ENCODE peak calls at places on chromosomes 6 and 20, in nine cellular contexts. A, K, H, D, X, B, M, I and S are unnamed samples.

GRCh38 chr20:4603724-4604123 is 118.0 kb upstream of the PRND start:
- DNase-seq in B (peak; percentile 13), K (no peak), A (no peak), D (no peak), H (no peak), X (no peak), I (no peak), M (no peak), S (no peak)

GRCh38 chr6:139124887-139125672 is 9.8 kb upstream of the HECA start:
- DNase-seq in X (peak; percentile 38), B (peak; percentile 90), I (no peak), M (no peak), H (no peak), D (peak; percentile 57), K (no peak), A (peak; percentile 92), S (peak; percentile 91)

GRCh38 chr6:80182291-80182690 is 75.8 kb downstream of the BCKDHB start:
- DNase-seq in M (no peak), I (no peak), K (no peak), A (no peak), B (peak; percentile 54), X (no peak), D (peak; percentile 54), H (no peak), S (no peak)

GRCh38 chr20:38049800-38050199 is 16.3 kb downstream of the RPRD1B start:
- DNase-seq in H (no peak), A (no peak), D (peak; percentile 80), I (no peak), M (no peak), K (no peak), X (no peak), B (peak; percentile 82), S (no peak)

GRCh38 chr6:138577151-138577915 is 78.0 kb upstream of the NHSL1 start:
- DNase-seq in A (no peak), H (peak; percentile 23), M (no peak), I (no peak), K (no peak), X (no peak), D (peak; percentile 35), B (no peak), S (no peak)

GRCh38 chr6:57173056-57173885 is 1.1 kb downstream of the BAG2 start:
- DNase-seq in K (no peak), D (peak; percentile 45), H (no peak), B (peak; percentile 46), I (no peak), X (no peak), M (no peak), A (peak; percentile 62), S (peak; percentile 20)

GRCh38 chr6:3535716-3536435 is 79.0 kb upstream of the SLC22A23 start:
- DNase-seq in B (no peak), K (no peak), M (no peak), H (no peak), X (no peak), D (no peak), A (no peak), I (no peak), S (no peak)

GRCh38 chr20:51159303-51159702 is 136.4 kb upstream of the KCNG1 start:
- DNase-seq in M (no peak), I (peak; percentile 51), K (no peak), H (no peak), A (no peak), D (no peak), B (no peak), X (no peak), S (no peak)

GRCh38 chr6:156971153-156971882 is 194.1 kb downstream of the ARID1B start:
- DNase-seq in A (no peak), B (no peak), M (no peak), K (no peak), X (no peak), I (no peak), H (no peak), D (no peak), S (peak; percentile 28)

GRCh38 chr6:467671-468082 is 76.1 kb downstream of the IRF4 start:
- DNase-seq in H (no peak), D (no peak), X (no peak), A (no peak), B (no peak), I (no peak), M (no peak), K (no peak), S (no peak)

GRCh38 chr6:79119217-79119616 is 41.2 kb upstream of the PHIP start:
- DNase-seq in X (no peak), K (no peak), H (no peak), B (no peak), D (no peak), A (no peak), M (no peak), I (no peak), S (no peak)